ENCODE peak calls at places on chromosomes 7 and 10, in nine cellular contexts. One of them, this sample, is unnamed.

GRCh38 chr10:35504132-35504531 is 101.0 kb upstream of the GJD4 start:
- DNase-seq in activated naive CD4-positive, alpha-beta T cell treated with Interleukin-2 at 50 U/mL for 16 hours: no peak
- DNase-seq in fibroblast of mammary gland: no peak
- DNase-seq in C1 segment of cervical spinal cord: no peak
- DNase-seq in activated CD8-positive, alpha-beta memory T cell treated with anti-CD3 and anti-CD28 coated beads for 24 hours: no peak
- DNase-seq in T-helper 1 cell: no peak
- DNase-seq in stimulated activated CD4-positive, alpha-beta T cell treated with anti-CD3 and anti-CD28 coated beads, TNF-alpha, amount 100 ng/mL, for 1 hour: no peak
- DNase-seq in left ventricle myocardium inferior: no peak
- DNase-seq in GM12864: no peak
- DNase-seq in this sample: no peak

GRCh38 chr7:26127411-26127810 is 24.6 kb upstream of the NFE2L3 start:
- DNase-seq in activated naive CD4-positive, alpha-beta T cell treated with Interleukin-2 at 50 U/mL for 16 hours: no peak
- DNase-seq in fibroblast of mammary gland: no peak
- DNase-seq in C1 segment of cervical spinal cord: no peak
- DNase-seq in activated CD8-positive, alpha-beta memory T cell treated with anti-CD3 and anti-CD28 coated beads for 24 hours: no peak
- DNase-seq in T-helper 1 cell: no peak
- DNase-seq in stimulated activated CD4-positive, alpha-beta T cell treated with anti-CD3 and anti-CD28 coated beads, TNF-alpha, amount 100 ng/mL, for 1 hour: no peak
- DNase-seq in left ventricle myocardium inferior: no peak
- DNase-seq in GM12864: no peak
- DNase-seq in this sample: no peak

GRCh38 chr7:15463801-15464761 is 97.7 kb downstream of the AGMO start:
- DNase-seq in activated naive CD4-positive, alpha-beta T cell treated with Interleukin-2 at 50 U/mL for 16 hours: no peak
- DNase-seq in fibroblast of mammary gland: peak; percentile 52
- DNase-seq in C1 segment of cervical spinal cord: no peak
- DNase-seq in activated CD8-positive, alpha-beta memory T cell treated with anti-CD3 and anti-CD28 coated beads for 24 hours: no peak
- DNase-seq in T-helper 1 cell: no peak
- DNase-seq in stimulated activated CD4-positive, alpha-beta T cell treated with anti-CD3 and anti-CD28 coated beads, TNF-alpha, amount 100 ng/mL, for 1 hour: no peak
- DNase-seq in left ventricle myocardium inferior: no peak
- DNase-seq in GM12864: no peak
- DNase-seq in this sample: no peak

GRCh38 chr7:522071-522937 is 2.7 kb upstream of the PDGFA start:
- DNase-seq in activated naive CD4-positive, alpha-beta T cell treated with Interleukin-2 at 50 U/mL for 16 hours: peak; percentile 38
- DNase-seq in fibroblast of mammary gland: peak; percentile 15
- DNase-seq in C1 segment of cervical spinal cord: peak; percentile 19
- DNase-seq in activated CD8-positive, alpha-beta memory T cell treated with anti-CD3 and anti-CD28 coated beads for 24 hours: peak; percentile 74
- DNase-seq in T-helper 1 cell: no peak
- DNase-seq in stimulated activated CD4-positive, alpha-beta T cell treated with anti-CD3 and anti-CD28 coated beads, TNF-alpha, amount 100 ng/mL, for 1 hour: no peak
- DNase-seq in left ventricle myocardium inferior: peak; percentile 70
- DNase-seq in GM12864: peak; percentile 44
- DNase-seq in this sample: peak; percentile 78

GRCh38 chr7:114085592-114086490 is 167.0 kb upstream of the PPP1R3A start:
- DNase-seq in activated naive CD4-positive, alpha-beta T cell treated with Interleukin-2 at 50 U/mL for 16 hours: peak; percentile 36
- DNase-seq in fibroblast of mammary gland: peak; percentile 82
- DNase-seq in C1 segment of cervical spinal cord: peak; percentile 81
- DNase-seq in activated CD8-positive, alpha-beta memory T cell treated with anti-CD3 and anti-CD28 coated beads for 24 hours: peak; percentile 66
- DNase-seq in T-helper 1 cell: no peak
- DNase-seq in stimulated activated CD4-positive, alpha-beta T cell treated with anti-CD3 and anti-CD28 coated beads, TNF-alpha, amount 100 ng/mL, for 1 hour: no peak
- DNase-seq in left ventricle myocardium inferior: peak; percentile 74
- DNase-seq in GM12864: no peak
- DNase-seq in this sample: peak; percentile 70

GRCh38 chr7:43038229-43038628 is 74.2 kb upstream of the HECW1 start:
- DNase-seq in activated naive CD4-positive, alpha-beta T cell treated with Interleukin-2 at 50 U/mL for 16 hours: no peak
- DNase-seq in fibroblast of mammary gland: peak; percentile 91
- DNase-seq in C1 segment of cervical spinal cord: no peak
- DNase-seq in activated CD8-positive, alpha-beta memory T cell treated with anti-CD3 and anti-CD28 coated beads for 24 hours: no peak
- DNase-seq in T-helper 1 cell: no peak
- DNase-seq in stimulated activated CD4-positive, alpha-beta T cell treated with anti-CD3 and anti-CD28 coated beads, TNF-alpha, amount 100 ng/mL, for 1 hour: no peak
- DNase-seq in left ventricle myocardium inferior: no peak
- DNase-seq in GM12864: no peak
- DNase-seq in this sample: no peak

GRCh38 chr7:19621740-19622139 is 87.1 kb downstream of the POLR1F start:
- DNase-seq in activated naive CD4-positive, alpha-beta T cell treated with Interleukin-2 at 50 U/mL for 16 hours: no peak
- DNase-seq in fibroblast of mammary gland: peak; percentile 70
- DNase-seq in C1 segment of cervical spinal cord: no peak
- DNase-seq in activated CD8-positive, alpha-beta memory T cell treated with anti-CD3 and anti-CD28 coated beads for 24 hours: no peak
- DNase-seq in T-helper 1 cell: no peak
- DNase-seq in stimulated activated CD4-positive, alpha-beta T cell treated with anti-CD3 and anti-CD28 coated beads, TNF-alpha, amount 100 ng/mL, for 1 hour: no peak
- DNase-seq in left ventricle myocardium inferior: no peak
- DNase-seq in GM12864: no peak
- DNase-seq in this sample: no peak

GRCh38 chr7:67438174-67438837 is 441.7 kb downstream of the TYW1 start:
- DNase-seq in activated naive CD4-positive, alpha-beta T cell treated with Interleukin-2 at 50 U/mL for 16 hours: no peak
- DNase-seq in fibroblast of mammary gland: no peak
- DNase-seq in C1 segment of cervical spinal cord: no peak
- DNase-seq in activated CD8-positive, alpha-beta memory T cell treated with anti-CD3 and anti-CD28 coated beads for 24 hours: no peak
- DNase-seq in T-helper 1 cell: no peak
- DNase-seq in stimulated activated CD4-positive, alpha-beta T cell treated with anti-CD3 and anti-CD28 coated beads, TNF-alpha, amount 100 ng/mL, for 1 hour: no peak
- DNase-seq in left ventricle myocardium inferior: no peak
- DNase-seq in GM12864: no peak
- DNase-seq in this sample: no peak

This sample was measured in GM13977.